ENCODE peak calls at places on chromosomes 5 and 9, in eight cellular contexts. U, M, C, J, I, O, B and G are unnamed samples.
A peak's percentile ranks its signal among the peaks of the same experiment; 100 is the strongest.

GRCh38 chr9:95817205-95817604 is 58.3 kb upstream of the ERCC6L2 start:
- DNase-seq in U (no peak), M (no peak), C (no peak), J (no peak), I (no peak), O (no peak), B (no peak), G (no peak)

GRCh38 chr9:101639785-101640437 is 45.1 kb upstream of the PPP3R2 start:
- DNase-seq in U (no peak), M (no peak), C (no peak), J (no peak), I (no peak), O (no peak), B (no peak), G (no peak)

GRCh38 chr5:133698646-133699526 is 86.5 kb upstream of the FSTL4 start:
- DNase-seq in U (peak; percentile 79), M (no peak), C (no peak), J (no peak), I (no peak), O (no peak), B (peak; percentile 51), G (no peak)

GRCh38 chr5:137778772-137779564 is 24.8 kb upstream of the HNRNPA0 start:
- DNase-seq in U (peak; percentile 53), M (peak; percentile 45), C (no peak), J (no peak), I (no peak), O (no peak), B (no peak), G (no peak)

GRCh38 chr5:124923131-124923530 is 176.7 kb upstream of the ZNF608 start:
- DNase-seq in U (peak; percentile 16), M (no peak), C (no peak), J (no peak), I (peak; percentile 46), O (no peak), B (no peak), G (no peak)

GRCh38 chr9:119117409-119117808 is 251.8 kb downstream of the BRINP1 start:
- DNase-seq in U (no peak), M (no peak), C (no peak), J (no peak), I (no peak), O (no peak), B (no peak), G (no peak)

GRCh38 chr5:54915466-54916027 is 69.8 kb downstream of the ESM1 start:
- DNase-seq in U (no peak), M (no peak), C (no peak), J (no peak), I (no peak), O (no peak), B (no peak), G (no peak)

GRCh38 chr9:2116073-2116472 is 100.9 kb downstream of the SMARCA2 start:
- DNase-seq in U (peak; percentile 20), M (no peak), C (no peak), J (peak; percentile 26), I (peak; percentile 61), O (no peak), B (no peak), G (peak; percentile 11)

GRCh38 chr5:77841616-77842015 is 65.5 kb upstream of the TBCA start:
- DNase-seq in U (no peak), M (no peak), C (no peak), J (no peak), I (no peak), O (no peak), B (no peak), G (no peak)

GRCh38 chr5:12566441-12566840 is 662.2 kb upstream of the CTNND2 start:
- DNase-seq in U (no peak), M (no peak), C (no peak), J (no peak), I (no peak), O (no peak), B (no peak), G (no peak)

GRCh38 chr9:93080406-93080805 is 15.6 kb upstream of the CARD19 start:
- DNase-seq in U (no peak), M (no peak), C (no peak), J (no peak), I (peak; percentile 12), O (no peak), B (no peak), G (no peak)

GRCh38 chr5:107418071-107418470 is 252.7 kb downstream of the EFNA5 start:
- DNase-seq in U (no peak), M (no peak), C (no peak), J (no peak), I (no peak), O (no peak), B (no peak), G (no peak)

GRCh38 chr5:172785429-172786088 is 14.6 kb upstream of the DUSP1 start:
- DNase-seq in U (no peak), M (no peak), C (no peak), J (no peak), I (no peak), O (no peak), B (no peak), G (no peak)

GRCh38 chr5:172786736-172787462 is 15.9 kb upstream of the DUSP1 start:
- DNase-seq in U (no peak), M (no peak), C (no peak), J (no peak), I (no peak), O (no peak), B (no peak), G (no peak)

GRCh38 chr5:172778223-172778814 is 7.3 kb upstream of the DUSP1 start:
- DNase-seq in U (no peak), M (peak; percentile 93), C (no peak), J (no peak), I (no peak), O (no peak), B (no peak), G (peak; percentile 86)

GRCh38 chr5:172779968-172780350 is 9.0 kb upstream of the DUSP1 start:
- DNase-seq in U (no peak), M (no peak), C (no peak), J (no peak), I (no peak), O (no peak), B (no peak), G (no peak)

DNA sequence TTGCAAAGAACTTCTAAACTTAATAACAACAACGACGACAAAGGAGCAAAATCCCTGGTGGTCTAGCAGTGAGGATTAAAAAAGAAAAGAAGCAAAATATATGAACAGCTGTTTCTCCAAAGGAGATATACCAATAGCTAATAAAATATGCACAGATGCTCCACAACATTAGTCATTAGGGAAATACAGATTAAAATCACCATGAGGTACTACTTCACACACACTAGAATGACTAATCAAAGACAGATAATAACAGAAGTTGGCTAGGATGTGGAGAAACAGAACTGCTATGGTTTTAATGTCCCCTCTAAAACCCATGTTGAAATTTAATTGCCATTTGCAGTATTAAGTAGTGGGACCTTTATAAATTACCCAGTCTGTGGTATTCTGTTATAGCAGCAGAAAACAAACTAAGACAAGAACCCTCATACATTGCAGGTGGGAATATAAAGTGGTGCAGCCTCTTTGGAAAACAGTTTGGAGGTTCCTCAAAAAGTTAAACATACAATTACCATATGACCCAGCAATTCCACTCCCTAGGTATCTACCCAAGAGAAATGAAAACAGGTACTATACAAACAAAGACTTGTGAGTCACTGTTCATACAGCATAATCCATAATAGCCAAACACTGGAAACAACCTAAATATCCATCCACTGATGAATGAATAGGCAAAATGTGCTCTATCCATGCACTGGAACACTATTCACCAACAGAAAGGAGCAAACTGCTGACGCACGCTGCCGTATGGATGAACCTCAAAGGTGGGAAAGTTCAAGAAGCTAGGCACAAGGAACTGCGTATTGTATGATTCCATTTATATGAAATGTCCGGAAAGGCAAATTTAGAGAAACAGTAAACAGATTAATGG is 11.4 kb upstream of the DUSP1 start:
- DNase-seq in U (no peak), M (no peak), C (no peak), J (no peak), I (no peak), O (no peak), B (no peak), G (peak; percentile 71)
- TF ChIP-seq CTCF in U (no peak), M (no peak), C (no peak), J (no peak), I (no peak), O (no peak), B (no peak), G (no peak)

DNA sequence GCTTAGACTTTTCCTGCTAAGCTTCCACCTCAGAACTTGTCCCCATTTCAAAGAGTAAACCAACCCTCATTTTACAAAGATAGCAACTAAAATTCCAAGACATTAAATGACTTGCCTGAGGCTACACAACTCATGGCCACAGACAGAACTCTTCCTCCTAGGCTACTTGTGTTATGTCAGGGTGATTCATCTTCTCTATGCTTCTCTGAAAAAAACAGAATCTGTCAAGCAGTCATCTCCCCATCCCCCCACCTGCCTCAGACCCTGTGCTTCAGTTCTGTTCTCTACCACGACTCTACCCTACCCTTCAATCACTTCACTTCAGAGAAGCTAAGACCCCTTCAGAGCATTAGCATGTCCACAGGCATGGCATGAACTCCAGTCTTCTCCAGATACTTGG is 277.8 kb upstream of the PTGER4 start:
- DNase-seq in U (no peak), M (peak; percentile 62), C (peak; percentile 22), J (no peak), I (no peak), O (no peak), B (no peak), G (peak; percentile 87)
- TF ChIP-seq CTCF in U (no peak), M (no peak), C (no peak), J (no peak), I (no peak), O (no peak), B (no peak), G (no peak)

GRCh38 chr5:135750506-135750905 is 84.0 kb upstream of the SLC25A48 start:
- DNase-seq in U (no peak), M (no peak), C (no peak), J (no peak), I (no peak), O (no peak), B (no peak), G (no peak)
- TF ChIP-seq CTCF in U (peak; percentile 25), M (no peak), C (peak; percentile 21), J (no peak), I (no peak), O (no peak), B (no peak), G (peak; percentile 39)

DNA sequence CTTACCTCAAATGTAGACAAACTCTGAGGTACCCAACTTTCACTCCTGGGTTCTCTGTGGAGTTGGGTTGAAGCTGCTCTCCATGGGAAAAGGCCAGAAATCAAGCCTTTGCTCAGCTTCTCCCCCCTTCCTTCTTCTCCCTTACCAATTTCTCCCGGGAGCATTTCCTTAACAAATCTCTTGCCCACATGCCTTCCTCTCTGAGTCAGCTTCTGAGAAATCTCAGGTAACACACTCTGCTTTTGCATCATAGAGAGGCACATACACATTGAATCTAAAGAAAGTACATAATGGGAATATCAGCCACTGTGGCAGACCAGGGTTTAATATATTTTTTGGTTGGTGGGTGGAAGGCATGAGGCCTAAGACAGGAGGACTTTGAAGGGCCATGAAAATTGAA is 199.3 kb upstream of the CLINT1 start:
- DNase-seq in U (no peak), M (peak; percentile 74), C (no peak), J (no peak), I (no peak), O (no peak), B (no peak), G (no peak)
- TF ChIP-seq CTCF in U (no peak), M (no peak), C (no peak), J (no peak), I (no peak), O (no peak), B (no peak), G (no peak)

GRCh38 chr9:15642369-15642962 is 89.6 kb downstream of the CCDC171 start:
- DNase-seq in U (peak; percentile 48), M (peak; percentile 42), C (peak; percentile 3), J (no peak), I (no peak), O (no peak), B (no peak), G (peak; percentile 28)
- TF ChIP-seq CTCF in U (peak; percentile 47), M (peak; percentile 75), C (peak; percentile 55), J (peak; percentile 69), I (no peak), O (peak; percentile 63), B (peak; percentile 56), G (peak; percentile 76)